ENCODE peak calls at places on chromosomes 16 and 17, in seven cellular contexts. T is IMR-90, X is neuronal stem cell, Q is mesenchymal stem cell, C is H1, K is H9, E is trophoblast cell. D is an unnamed sample.

GRCh38 chr16:11836653-11837244 is 14.6 kb downstream of the RSL1D1 start:
- DNase-seq in Q (peak; percentile 57), T (peak; percentile 87), E (peak; percentile 51), C (no peak), K (no peak), X (no peak), D (peak; percentile 86)

GRCh38 chr16:66344533-66345145 is 21.9 kb upstream of the CDH5 start:
- DNase-seq in C (no peak), K (no peak), T (peak; percentile 48), Q (peak; percentile 44), X (no peak), E (peak; percentile 93), D (no peak)

GRCh38 chr17:17039911-17040310 is 2.3 kb upstream of the MPRIP start:
- DNase-seq in C (no peak), Q (no peak), T (no peak), K (no peak), X (no peak), E (no peak), D (no peak)

GRCh38 chr16:799111-799947 is 1.2 kb downstream of the GNG13 start:
- DNase-seq in K (no peak), C (no peak), X (no peak), E (no peak), T (no peak), Q (no peak), D (no peak)

GRCh38 chr16:84847554-84848415 is 28.0 kb downstream of the CRISPLD2 start:
- DNase-seq in Q (no peak), E (no peak), T (no peak), K (no peak), C (no peak), X (peak; percentile 55), D (no peak)

GRCh38 chr16:19507882-19508281 is 14.0 kb downstream of the GDE1 start:
- DNase-seq in K (no peak), E (peak; percentile 75), C (no peak), X (no peak), Q (no peak), T (no peak), D (no peak)

GRCh38 chr17:45372325-45372869 is 55.6 kb upstream of the MAP3K14 start:
- DNase-seq in Q (peak; percentile 36), E (no peak), T (peak; percentile 20), X (no peak), K (peak; percentile 40), C (no peak), D (peak; percentile 34)

GRCh38 chr17:56658648-56659047 is 65.1 kb downstream of the NOG start:
- DNase-seq in Q (no peak), E (peak; percentile 60), K (no peak), T (no peak), C (no peak), X (no peak), D (no peak)

GRCh38 chr17:64622931-64623654 is 39.0 kb downstream of the SMURF2 start:
- DNase-seq in C (no peak), Q (peak; percentile 91), T (peak; percentile 91), E (peak; percentile 79), K (no peak), X (no peak), D (no peak)

GRCh38 chr17:69525920-69526841 is 111.7 kb downstream of the MAP2K6 start:
- DNase-seq in E (peak; percentile 86), K (peak; percentile 62), X (peak; percentile 46), T (peak; percentile 71), C (peak; percentile 52), Q (peak; percentile 79), D (peak; percentile 82)

GRCh38 chr16:17591655-17592405 is 121.1 kb upstream of the XYLT1 start:
- DNase-seq in X (no peak), T (no peak), Q (no peak), C (no peak), K (no peak), E (peak; percentile 92), D (peak; percentile 6)

GRCh38 chr16:86571197-86571915 is 4.7 kb downstream of the FOXC2 start:
- DNase-seq in E (no peak), C (no peak), Q (no peak), X (no peak), K (no peak), T (no peak), D (peak; percentile 6)

GRCh38 chr17:65595071-65595655 is 33.7 kb upstream of the AXIN2 start:
- DNase-seq in Q (no peak), K (no peak), C (no peak), X (no peak), T (no peak), E (peak; percentile 64), D (no peak)

GRCh38 chr17:44385287-44386181 is 3.9 kb downstream of the ITGA2B start:
- DNase-seq in T (peak; percentile 55), C (peak; percentile 95), X (peak; percentile 80), E (peak; percentile 72), K (peak; percentile 98), Q (peak; percentile 73), D (peak; percentile 93)

GRCh38 chr16:57507414-57508083 is 21.3 kb upstream of the DOK4 start:
- DNase-seq in K (no peak), T (no peak), C (no peak), E (no peak), X (no peak), Q (no peak), D (peak; percentile 48)

GRCh38 chr16:53974484-53975115 is 270.6 kb downstream of the FTO start:
- DNase-seq in E (peak; percentile 54), Q (peak; percentile 66), K (no peak), C (no peak), T (peak; percentile 75), X (no peak), D (no peak)

GRCh38 chr17:19021622-19022083 is 17.1 kb upstream of the FAM83G start:
- DNase-seq in Q (no peak), X (no peak), T (no peak), E (no peak), K (peak; percentile 74), C (peak; percentile 81), D (no peak)

GRCh38 chr16:73230651-73231050 is 182.7 kb upstream of the ZFHX3 start:
- DNase-seq in X (no peak), T (no peak), K (no peak), C (no peak), E (no peak), Q (no peak), D (peak; percentile 65)

GRCh38 chr17:80895366-80895765 is 96.3 kb upstream of the CHMP6 start:
- DNase-seq in X (no peak), K (no peak), Q (no peak), E (no peak), T (no peak), C (no peak), D (no peak)

GRCh38 chr17:60989439-60989838 is 311.8 kb downstream of the BCAS3 start:
- DNase-seq in K (no peak), T (no peak), C (no peak), E (no peak), X (no peak), Q (no peak), D (no peak)

GRCh38 chr16:507996-508395 is 19.5 kb upstream of the CAPN15 start:
- DNase-seq in T (no peak), E (no peak), C (no peak), Q (no peak), X (no peak), K (no peak), D (no peak)

GRCh38 chr16:84284168-84284722 is 10.4 kb upstream of the WFDC1 start:
- DNase-seq in Q (peak; percentile 73), X (no peak), T (no peak), E (peak; percentile 20), C (peak; percentile 77), K (peak; percentile 64), D (peak; percentile 47)

DNA sequence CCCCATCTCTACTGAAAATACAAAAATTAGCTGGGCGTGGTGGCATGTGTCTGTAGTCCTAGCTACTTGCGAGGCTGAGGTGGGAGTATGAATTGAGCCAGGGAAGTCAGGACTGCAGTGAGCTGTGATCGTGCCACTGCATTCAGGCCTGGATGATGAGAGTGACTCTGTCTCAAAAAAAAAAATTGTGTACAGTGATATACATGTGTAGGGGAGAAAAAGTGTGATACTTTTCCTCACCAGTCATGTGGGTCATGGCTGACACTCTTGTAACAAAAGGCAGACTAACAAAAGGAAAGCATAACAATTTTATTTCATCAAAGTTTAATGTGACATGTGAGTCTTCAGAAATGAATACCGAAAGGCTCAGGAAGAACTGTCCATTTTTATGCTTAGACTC is 2.0 kb upstream of the ABCC12 start:
- DNase-seq in K (no peak), T (no peak), Q (no peak), C (no peak), X (no peak), E (no peak), D (no peak)
- H3K9ac ChIP-seq in K (no peak overlapping the region), T (no peak overlapping the region), Q (no peak overlapping the region), C (no peak overlapping the region), X (no peak overlapping the region), E (no peak overlapping the region), D (no peak overlapping the region)

DNA sequence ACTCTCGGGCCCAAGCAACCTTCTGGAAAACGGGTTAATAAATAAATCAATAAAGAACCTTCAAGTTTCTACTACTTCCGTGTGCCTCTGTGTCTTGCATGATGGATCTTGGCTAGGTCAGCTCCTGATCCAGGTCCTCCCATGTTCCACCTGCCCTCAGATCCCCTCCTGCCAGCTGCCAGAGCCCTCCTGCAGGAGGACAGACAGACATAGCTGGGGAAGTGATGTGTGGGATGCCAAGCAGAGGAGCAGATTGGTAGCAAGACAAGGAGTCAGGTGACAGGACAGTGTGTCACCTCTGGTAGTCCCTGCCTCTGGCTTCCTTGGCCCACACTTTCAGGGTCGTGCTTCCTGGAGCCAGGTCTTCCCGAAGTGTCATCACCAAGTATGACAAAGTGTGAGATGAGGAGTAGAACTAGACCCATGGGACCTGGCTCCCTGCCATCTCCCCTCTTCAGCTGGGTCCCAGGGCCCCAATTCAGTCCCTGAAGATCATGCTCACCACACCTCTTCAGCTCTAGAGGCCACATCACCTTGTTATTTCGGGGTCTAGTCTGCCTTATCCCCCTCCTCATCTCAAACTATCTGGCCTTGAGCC is 1.0 kb upstream of the EPN3 start:
- DNase-seq in T (no peak), K (no peak), Q (no peak), C (no peak), X (no peak), E (no peak), D (no peak)
- H3K18ac ChIP-seq in T (no peak overlapping the region), K (no peak overlapping the region), Q (no peak overlapping the region), C (no peak overlapping the region), X (peak overlapping the region; percentile 11), E (peak overlapping the region; percentile 15), D (no peak overlapping the region)

GRCh38 chr17:47618416-47618815 is 31.3 kb upstream of the KPNB1 start:
- DNase-seq in C (no peak), X (no peak), T (peak; percentile 20), Q (peak; percentile 72), E (peak; percentile 5), K (no peak), D (peak; percentile 66)
- H3K9ac ChIP-seq in C (no peak overlapping the region), X (no peak overlapping the region), T (no peak overlapping the region), Q (peak overlapping the region; percentile 10), E (no peak overlapping the region), K (no peak overlapping the region), D (no peak overlapping the region)

DNA sequence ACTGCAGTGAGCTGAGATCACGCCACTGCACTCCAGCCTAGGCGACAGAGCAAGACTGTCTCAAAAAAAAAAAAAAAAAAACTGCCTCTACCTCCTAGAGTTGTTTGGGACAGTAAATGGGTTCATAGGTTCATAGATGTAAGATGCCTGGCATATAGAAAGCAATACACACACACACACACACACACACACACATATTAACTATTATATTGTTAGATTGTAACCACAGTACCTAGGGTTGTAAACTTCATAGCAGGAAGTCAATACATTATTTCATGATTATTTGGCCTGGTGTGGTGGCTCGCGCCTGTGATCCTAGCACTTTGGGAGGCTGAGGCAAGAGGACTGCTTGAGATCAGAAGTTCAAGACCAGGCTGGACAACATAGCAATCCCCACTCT is 5.8 kb downstream of the XPO6 start:
- DNase-seq in C (no peak), K (no peak), Q (no peak), X (no peak), E (no peak), T (no peak), D (no peak)
- H3K18ac ChIP-seq in C (no peak overlapping the region), K (no peak overlapping the region), Q (no peak overlapping the region), X (no peak overlapping the region), E (no peak overlapping the region), T (no peak overlapping the region), D (no peak overlapping the region)

D was measured in mesendoderm.